ENCODE peak calls at places on chromosomes 2 and 18, in four cellular contexts. S is RWPE1, P is epithelial cell of esophagus, Q is H54. X is an unnamed sample.

GRCh38 chr2:207534390-207534789 is 4.6 kb downstream of the CREB1 start:
- DNase-seq in S (no peak), P (no peak), Q (no peak), X (no peak)

GRCh38 chr2:144456680-144457079 is 63.2 kb downstream of the ZEB2 start:
- DNase-seq in S (peak), P (peak), Q (peak), X (peak)

GRCh38 chr2:161004379-161004778 is 155.8 kb upstream of the TANK start:
- DNase-seq in S (peak), P (peak), Q (no peak), X (no peak)

GRCh38 chr18:74413811-74414210 is 43.3 kb downstream of the DIPK1C start:
- DNase-seq in S (no peak), P (no peak), Q (no peak), X (no peak)

GRCh38 chr18:8121942-8122480 is 487.2 kb upstream of the RAB12 start:
- DNase-seq in S (peak), P (peak), Q (no peak), X (no peak)

GRCh38 chr2:40721595-40721994 is 269.7 kb upstream of the SLC8A1 start:
- DNase-seq in S (peak), P (peak), Q (peak), X (no peak)

GRCh38 chr2:158931577-158931976 is 36.9 kb upstream of the TANC1 start:
- DNase-seq in S (peak), P (peak), Q (peak), X (no peak)

GRCh38 chr2:41856946-41857345 is 190.9 kb upstream of the PKDCC start:
- DNase-seq in S (no peak), P (no peak), Q (no peak), X (no peak)

GRCh38 chr2:119455066-119455718 is 23.5 kb downstream of the TMEM37 start:
- DNase-seq in S (no peak), P (no peak), Q (no peak), X (no peak)

GRCh38 chr2:30664761-30665358 is 142.4 kb downstream of the CAPN13 start:
- DNase-seq in S (peak), P (peak), Q (peak), X (no peak)

GRCh38 chr2:182020319-182021055 is 34.8 kb downstream of the PPP1R1C start:
- DNase-seq in S (no peak), P (peak), Q (peak), X (no peak)

GRCh38 chr2:29066271-29066860 is 8.0 kb downstream of the PCARE start:
- DNase-seq in S (peak), P (peak), Q (no peak), X (no peak)

GRCh38 chr2:151775057-151775740 is 40.9 kb upstream of the NEB start:
- DNase-seq in S (no peak), P (no peak), Q (no peak), X (no peak)

GRCh38 chr2:107543793-107544192 is 282.9 kb upstream of the RGPD4 start:
- DNase-seq in S (no peak), P (no peak), Q (no peak), X (no peak)

GRCh38 chr2:172200495-172201085 is 97.9 kb upstream of the DLX2 start:
- DNase-seq in S (no peak), P (peak), Q (no peak), X (no peak)

GRCh38 chr2:219001577-219002394 is 8.6 kb upstream of the CRYBA2 start:
- DNase-seq in S (peak), P (peak), Q (no peak), X (peak)

GRCh38 chr2:223041527-223042109 is 10.4 kb upstream of the KCNE4 start:
- DNase-seq in S (peak), P (peak), Q (peak), X (no peak)

GRCh38 chr18:79394438-79395307 is 1.1 kb upstream of the NFATC1 start:
- DNase-seq in S (peak), P (peak), Q (no peak), X (peak)

GRCh38 chr2:68726608-68727367 is 7.8 kb upstream of the ARHGAP25 start:
- DNase-seq in S (no peak), P (peak), Q (no peak), X (no peak)

GRCh38 chr2:219387284-219388126 is at the start of gene DNPEP:
- DNase-seq in S (peak), P (peak), Q (peak), X (peak)

GRCh38 chr2:205848601-205849000 is 166.3 kb downstream of the NRP2 start:
- DNase-seq in S (no peak), P (peak), Q (no peak), X (no peak)

GRCh38 chr2:24825883-24826800 is 32.9 kb downstream of the CENPO start:
- DNase-seq in S (no peak), P (peak), Q (no peak), X (no peak)

GRCh38 chr2:223760838-223761502 is 76.4 kb downstream of the AP1S3 start:
- DNase-seq in S (peak), P (peak), Q (peak), X (no peak)

GRCh38 chr18:13577091-13577697 is 149.2 kb downstream of the FAM210A start:
- DNase-seq in S (no peak), P (no peak), Q (no peak), X (no peak)

GRCh38 chr2:156779416-156780117 is 343.4 kb downstream of the GPD2 start:
- DNase-seq in S (no peak), P (no peak), Q (no peak), X (peak)

GRCh38 chr2:112204411-112204810 is 50.4 kb downstream of the ZC3H8 start:
- DNase-seq in S (no peak), P (peak), Q (no peak), X (no peak)

GRCh38 chr2:37858725-37859267 is 66.3 kb upstream of the RMDN2 start:
- DNase-seq in S (no peak), P (no peak), Q (no peak), X (no peak)

GRCh38 chr2:32617790-32618189 is 10.1 kb upstream of the TTC27 start:
- DNase-seq in S (no peak), P (no peak), Q (no peak), X (no peak)

GRCh38 chr2:46058140-46058539 is 239.1 kb upstream of the EPAS1 start:
- DNase-seq in S (no peak), P (peak), Q (no peak), X (no peak)

X was measured in HuH-7.